ENCODE peak calls at places on chromosomes 5 and 9, in seven cellular contexts. One of them, this sample, is unnamed.

GRCh38 chr9:135930446-135931345 is 23.4 kb upstream of the CAMSAP1 start:
- DNase-seq in right lobe of liver: peak
- DNase-seq in GM12865: no peak
- DNase-seq in gastrocnemius medialis: peak
- DNase-seq in fibroblast of lung: no peak
- DNase-seq in H9: no peak
- DNase-seq in CD4-positive, alpha-beta T cell: no peak
- DNase-seq in this sample: no peak

GRCh38 chr9:37039065-37039464 is 5.0 kb upstream of the PAX5 start:
- DNase-seq in gastrocnemius medialis: no peak
- DNase-seq in fibroblast of lung: no peak
- DNase-seq in H9: no peak
- DNase-seq in GM12865: no peak
- DNase-seq in right lobe of liver: no peak
- DNase-seq in CD4-positive, alpha-beta T cell: no peak
- DNase-seq in this sample: no peak

GRCh38 chr5:56475689-56476486 is 242.8 kb upstream of the ANKRD55 start:
- DNase-seq in gastrocnemius medialis: no peak
- DNase-seq in GM12865: no peak
- DNase-seq in fibroblast of lung: no peak
- DNase-seq in CD4-positive, alpha-beta T cell: no peak
- DNase-seq in right lobe of liver: no peak
- DNase-seq in H9: no peak
- DNase-seq in this sample: no peak

GRCh38 chr9:128208386-128208785 is 5.2 kb downstream of the DNM1 start:
- DNase-seq in gastrocnemius medialis: no peak
- DNase-seq in right lobe of liver: no peak
- DNase-seq in H9: no peak
- DNase-seq in GM12865: no peak
- DNase-seq in fibroblast of lung: no peak
- DNase-seq in CD4-positive, alpha-beta T cell: no peak
- DNase-seq in this sample: no peak

GRCh38 chr5:22250528-22250927 is 602.6 kb downstream of the CDH12 start:
- DNase-seq in H9: no peak
- DNase-seq in GM12865: no peak
- DNase-seq in CD4-positive, alpha-beta T cell: no peak
- DNase-seq in fibroblast of lung: no peak
- DNase-seq in right lobe of liver: no peak
- DNase-seq in gastrocnemius medialis: no peak
- DNase-seq in this sample: no peak

GRCh38 chr9:38371495-38371894 is 21.0 kb upstream of the ALDH1B1 start:
- DNase-seq in fibroblast of lung: peak
- DNase-seq in H9: no peak
- DNase-seq in gastrocnemius medialis: no peak
- DNase-seq in GM12865: peak
- DNase-seq in CD4-positive, alpha-beta T cell: peak
- DNase-seq in right lobe of liver: peak
- DNase-seq in this sample: no peak

GRCh38 chr5:73826761-73827450 is 200.9 kb downstream of the ARHGEF28 start:
- DNase-seq in right lobe of liver: no peak
- DNase-seq in GM12865: no peak
- DNase-seq in fibroblast of lung: peak
- DNase-seq in CD4-positive, alpha-beta T cell: no peak
- DNase-seq in H9: no peak
- DNase-seq in gastrocnemius medialis: no peak
- DNase-seq in this sample: no peak

GRCh38 chr9:129068110-129068509 is 12.8 kb upstream of the DOLPP1 start:
- DNase-seq in CD4-positive, alpha-beta T cell: no peak
- DNase-seq in right lobe of liver: no peak
- DNase-seq in GM12865: no peak
- DNase-seq in fibroblast of lung: no peak
- DNase-seq in gastrocnemius medialis: no peak
- DNase-seq in H9: no peak
- DNase-seq in this sample: no peak

GRCh38 chr5:127298036-127298429 is 7.4 kb downstream of the MEGF10 start:
- DNase-seq in fibroblast of lung: no peak
- DNase-seq in H9: no peak
- DNase-seq in right lobe of liver: no peak
- DNase-seq in GM12865: no peak
- DNase-seq in CD4-positive, alpha-beta T cell: no peak
- DNase-seq in gastrocnemius medialis: no peak
- DNase-seq in this sample: no peak

GRCh38 chr9:95815153-95815552 is 60.3 kb upstream of the ERCC6L2 start:
- DNase-seq in gastrocnemius medialis: no peak
- DNase-seq in GM12865: no peak
- DNase-seq in fibroblast of lung: peak
- DNase-seq in CD4-positive, alpha-beta T cell: no peak
- DNase-seq in right lobe of liver: no peak
- DNase-seq in H9: no peak
- DNase-seq in this sample: no peak

GRCh38 chr5:37838152-37838932 is 1.5 kb downstream of the GDNF start:
- DNase-seq in GM12865: no peak
- DNase-seq in right lobe of liver: no peak
- DNase-seq in H9: peak
- DNase-seq in CD4-positive, alpha-beta T cell: no peak
- DNase-seq in gastrocnemius medialis: peak
- DNase-seq in fibroblast of lung: no peak
- DNase-seq in this sample: peak

GRCh38 chr5:310516-310915 is 11.0 kb upstream of the AHRR start:
- DNase-seq in GM12865: no peak
- DNase-seq in gastrocnemius medialis: no peak
- DNase-seq in H9: no peak
- DNase-seq in right lobe of liver: peak
- DNase-seq in fibroblast of lung: no peak
- DNase-seq in CD4-positive, alpha-beta T cell: no peak
- DNase-seq in this sample: no peak

GRCh38 chr9:88966894-88967676 is 24.2 kb upstream of the S1PR3 start:
- DNase-seq in gastrocnemius medialis: no peak
- DNase-seq in GM12865: no peak
- DNase-seq in fibroblast of lung: no peak
- DNase-seq in right lobe of liver: no peak
- DNase-seq in CD4-positive, alpha-beta T cell: no peak
- DNase-seq in H9: no peak
- DNase-seq in this sample: no peak

GRCh38 chr9:104073098-104073769 is 20.9 kb upstream of the SMC2 start:
- DNase-seq in CD4-positive, alpha-beta T cell: no peak
- DNase-seq in fibroblast of lung: no peak
- DNase-seq in GM12865: no peak
- DNase-seq in H9: no peak
- DNase-seq in right lobe of liver: no peak
- DNase-seq in gastrocnemius medialis: no peak
- DNase-seq in this sample: no peak

GRCh38 chr9:76912631-76913275 is 6.8 kb upstream of the PRUNE2 start:
- DNase-seq in fibroblast of lung: no peak
- DNase-seq in GM12865: peak
- DNase-seq in gastrocnemius medialis: no peak
- DNase-seq in right lobe of liver: no peak
- DNase-seq in CD4-positive, alpha-beta T cell: no peak
- DNase-seq in H9: no peak
- DNase-seq in this sample: no peak

GRCh38 chr9:131810351-131811170 is 70.7 kb upstream of the RAPGEF1 start:
- DNase-seq in fibroblast of lung: no peak
- DNase-seq in GM12865: no peak
- DNase-seq in H9: no peak
- DNase-seq in gastrocnemius medialis: no peak
- DNase-seq in right lobe of liver: no peak
- DNase-seq in CD4-positive, alpha-beta T cell: no peak
- DNase-seq in this sample: no peak
- TF ChIP-seq CTCF in fibroblast of lung: no peak
- TF ChIP-seq CTCF in GM12865: peak
- TF ChIP-seq CTCF in H9: no peak
- TF ChIP-seq CTCF in gastrocnemius medialis: no peak
- TF ChIP-seq CTCF in right lobe of liver: no peak
- TF ChIP-seq CTCF in CD4-positive, alpha-beta T cell: no peak
- TF ChIP-seq CTCF in this sample: no peak

GRCh38 chr9:63817622-63818518 is 1467.1 kb downstream of the FOXD4L5 start:
- DNase-seq in fibroblast of lung: peak
- DNase-seq in H9: peak
- DNase-seq in GM12865: peak
- DNase-seq in CD4-positive, alpha-beta T cell: peak
- DNase-seq in gastrocnemius medialis: peak
- DNase-seq in right lobe of liver: peak
- DNase-seq in this sample: peak
- TF ChIP-seq CTCF in fibroblast of lung: no peak
- TF ChIP-seq CTCF in H9: no peak
- TF ChIP-seq CTCF in GM12865: peak
- TF ChIP-seq CTCF in CD4-positive, alpha-beta T cell: no peak
- TF ChIP-seq CTCF in gastrocnemius medialis: no peak
- TF ChIP-seq CTCF in right lobe of liver: no peak
- TF ChIP-seq CTCF in this sample: no peak

DNA sequence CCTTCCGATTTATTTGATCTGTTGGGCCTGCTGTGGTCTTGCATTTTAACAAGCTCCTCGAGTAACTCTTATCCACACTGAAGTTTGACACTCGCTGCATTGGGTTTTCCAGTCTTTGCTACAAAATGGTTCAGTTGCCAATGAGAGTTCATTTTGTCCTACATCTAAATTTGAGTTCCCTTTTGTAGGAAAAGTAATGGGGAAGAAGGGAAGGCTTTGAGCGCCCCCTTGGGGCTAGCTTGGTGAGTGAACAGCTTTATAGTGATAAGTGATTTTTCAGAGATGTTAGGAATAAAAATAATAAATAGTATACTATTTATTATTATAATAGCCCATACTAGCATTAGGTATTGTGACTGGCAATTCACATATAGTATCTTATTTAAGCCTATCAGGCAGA is 89.9 kb upstream of the GNAQ start:
- DNase-seq in fibroblast of lung: peak
- DNase-seq in gastrocnemius medialis: peak
- DNase-seq in H9: peak
- DNase-seq in GM12865: peak
- DNase-seq in right lobe of liver: no peak
- DNase-seq in CD4-positive, alpha-beta T cell: peak
- DNase-seq in this sample: peak
- TF ChIP-seq CTCF in fibroblast of lung: peak
- TF ChIP-seq CTCF in gastrocnemius medialis: peak
- TF ChIP-seq CTCF in H9: peak
- TF ChIP-seq CTCF in GM12865: peak
- TF ChIP-seq CTCF in right lobe of liver: peak
- TF ChIP-seq CTCF in CD4-positive, alpha-beta T cell: peak
- TF ChIP-seq CTCF in this sample: peak

GRCh38 chr5:178627259-178627598 is 379 bp upstream of the CLK4 start:
- DNase-seq in H9: no peak
- DNase-seq in fibroblast of lung: no peak
- DNase-seq in gastrocnemius medialis: no peak
- DNase-seq in GM12865: no peak
- DNase-seq in CD4-positive, alpha-beta T cell: no peak
- DNase-seq in right lobe of liver: no peak
- DNase-seq in this sample: no peak

GRCh38 chr5:178625679-178626483 is 969 bp downstream of the CLK4 start:
- DNase-seq in right lobe of liver: no peak
- DNase-seq in CD4-positive, alpha-beta T cell: no peak
- DNase-seq in gastrocnemius medialis: peak
- DNase-seq in fibroblast of lung: peak
- DNase-seq in H9: no peak
- DNase-seq in GM12865: no peak
- DNase-seq in this sample: peak

GRCh38 chr5:178626484-178627258 is at the start of gene CLK4:
- DNase-seq in GM12865: peak
- DNase-seq in H9: peak
- DNase-seq in right lobe of liver: peak
- DNase-seq in CD4-positive, alpha-beta T cell: peak
- DNase-seq in gastrocnemius medialis: peak
- DNase-seq in fibroblast of lung: peak
- DNase-seq in this sample: peak

GRCh38 chr5:178632305-178632704 is 5.5 kb upstream of the CLK4 start:
- DNase-seq in gastrocnemius medialis: no peak
- DNase-seq in H9: no peak
- DNase-seq in GM12865: no peak
- DNase-seq in fibroblast of lung: no peak
- DNase-seq in right lobe of liver: no peak
- DNase-seq in CD4-positive, alpha-beta T cell: no peak
- DNase-seq in this sample: no peak

DNA sequence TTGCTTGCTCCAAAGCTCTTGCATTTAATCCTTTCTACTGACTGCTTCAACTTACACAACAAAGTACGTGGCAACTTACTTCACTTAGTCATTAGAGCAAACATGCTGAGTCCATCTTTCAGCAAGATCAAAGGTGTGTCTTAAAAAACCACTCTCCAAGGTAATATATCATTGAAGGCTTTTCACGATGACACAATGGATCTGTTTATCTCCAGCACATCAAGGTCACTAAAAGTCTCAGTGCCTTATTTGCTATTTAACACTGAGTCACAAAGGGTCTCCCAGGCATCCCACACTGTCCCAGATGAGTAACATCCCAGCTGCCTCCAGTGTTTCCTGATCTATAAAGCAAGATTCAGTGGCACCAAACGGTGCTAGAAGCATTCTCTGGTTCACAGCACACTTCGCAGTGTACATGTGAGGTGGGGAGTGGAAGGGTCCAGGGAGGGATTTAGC is 3.7 kb upstream of the CLK4 start:
- DNase-seq in right lobe of liver: no peak
- DNase-seq in CD4-positive, alpha-beta T cell: no peak
- DNase-seq in gastrocnemius medialis: no peak
- DNase-seq in GM12865: no peak
- DNase-seq in H9: no peak
- DNase-seq in fibroblast of lung: peak
- DNase-seq in this sample: no peak
- TF ChIP-seq CTCF in right lobe of liver: no peak
- TF ChIP-seq CTCF in CD4-positive, alpha-beta T cell: no peak
- TF ChIP-seq CTCF in gastrocnemius medialis: no peak
- TF ChIP-seq CTCF in GM12865: no peak
- TF ChIP-seq CTCF in H9: no peak
- TF ChIP-seq CTCF in fibroblast of lung: no peak
- TF ChIP-seq CTCF in this sample: no peak

GRCh38 chr9:73050062-73050814 is 97.4 kb upstream of the ALDH1A1 start:
- DNase-seq in GM12865: no peak
- DNase-seq in right lobe of liver: no peak
- DNase-seq in gastrocnemius medialis: no peak
- DNase-seq in fibroblast of lung: peak
- DNase-seq in CD4-positive, alpha-beta T cell: no peak
- DNase-seq in H9: no peak
- DNase-seq in this sample: no peak
- TF ChIP-seq CTCF in GM12865: no peak
- TF ChIP-seq CTCF in right lobe of liver: no peak
- TF ChIP-seq CTCF in gastrocnemius medialis: no peak
- TF ChIP-seq CTCF in fibroblast of lung: peak
- TF ChIP-seq CTCF in CD4-positive, alpha-beta T cell: no peak
- TF ChIP-seq CTCF in H9: peak
- TF ChIP-seq CTCF in this sample: no peak

GRCh38 chr9:459491-460444 is 245.1 kb downstream of the DOCK8 start:
- DNase-seq in right lobe of liver: no peak
- DNase-seq in H9: no peak
- DNase-seq in gastrocnemius medialis: no peak
- DNase-seq in CD4-positive, alpha-beta T cell: no peak
- DNase-seq in fibroblast of lung: no peak
- DNase-seq in GM12865: no peak
- DNase-seq in this sample: no peak
- TF ChIP-seq CTCF in right lobe of liver: no peak
- TF ChIP-seq CTCF in H9: peak
- TF ChIP-seq CTCF in gastrocnemius medialis: no peak
- TF ChIP-seq CTCF in CD4-positive, alpha-beta T cell: no peak
- TF ChIP-seq CTCF in fibroblast of lung: no peak
- TF ChIP-seq CTCF in GM12865: no peak
- TF ChIP-seq CTCF in this sample: no peak